ENCODE peak calls at places on chromosome 15, in five cellular contexts. X is HepG2, E is HCT116, N is K562, V is WTC11. U is an unnamed sample.

GRCh38 chr15:34794590-34795206 is 651 bp downstream of the ACTC1 start:
- DNase-seq in X (no peak), V (no peak), N (no peak), E (no peak), U (no peak)

GRCh38 chr15:59329570-59330350 is 42.9 kb downstream of the MYO1E start:
- DNase-seq in V (no peak), E (peak), N (no peak), X (peak), U (no peak)

GRCh38 chr15:98174286-98174685 is 213.8 kb downstream of the ARRDC4 start:
- DNase-seq in V (no peak), N (no peak), X (no peak), E (no peak), U (peak)

GRCh38 chr15:81322708-81323253 is 1.2 kb downstream of the STARD5 start:
- DNase-seq in N (peak), X (no peak), V (no peak), E (no peak), U (no peak)

GRCh38 chr15:76336254-76337046 is at the start of gene ISL2:
- DNase-seq in N (peak), X (peak), E (peak), V (peak), U (peak)

GRCh38 chr15:68340711-68341671 is 63.4 kb downstream of the FEM1B start:
- DNase-seq in V (no peak), N (no peak), E (no peak), X (no peak), U (no peak)

GRCh38 chr15:45640610-45641009 is 5.8 kb downstream of the SQOR start:
- DNase-seq in V (no peak), E (peak), N (no peak), X (peak), U (no peak)

GRCh38 chr15:26767169-26767670 is 5.6 kb downstream of the GABRB3 start:
- DNase-seq in N (no peak), V (peak), E (no peak), X (no peak), U (no peak)

GRCh38 chr15:100651253-100651652 is 48.9 kb downstream of the ASB7 start:
- DNase-seq in V (no peak), X (no peak), E (no peak), N (no peak), U (no peak)

GRCh38 chr15:83837946-83838571 is 184.1 kb downstream of the ADAMTSL3 start:
- DNase-seq in N (peak), V (peak), E (peak), X (peak), U (peak)

GRCh38 chr15:44136991-44137477 is 58.0 kb downstream of the FRMD5 start:
- DNase-seq in E (no peak), V (no peak), N (no peak), X (no peak), U (no peak)

GRCh38 chr15:100686725-100687488 is 84.5 kb downstream of the ASB7 start:
- DNase-seq in X (no peak), V (no peak), N (no peak), E (no peak), U (no peak)

GRCh38 chr15:79680721-79681120 is 216.1 kb downstream of the MTHFS start:
- DNase-seq in E (no peak), N (no peak), X (no peak), V (no peak), U (no peak)

GRCh38 chr15:100818927-100819326 is 60.7 kb upstream of the ALDH1A3 start:
- DNase-seq in V (no peak), X (no peak), E (no peak), N (no peak), U (no peak)

GRCh38 chr15:65993226-65993625 is 123.9 kb downstream of the RAB11A start:
- DNase-seq in V (no peak), X (no peak), E (no peak), N (no peak), U (no peak)

GRCh38 chr15:26773485-26773877 is 615 bp upstream of the GABRB3 start:
- DNase-seq in X (no peak), E (no peak), V (peak), N (no peak), U (no peak)

GRCh38 chr15:37764733-37765191 is 169.7 kb upstream of the TMCO5A start:
- DNase-seq in V (peak), X (peak), E (peak), N (peak), U (peak)

GRCh38 chr15:89003865-89004725 is 84.2 kb upstream of the ABHD2 start:
- DNase-seq in V (peak), X (peak), E (no peak), N (peak), U (peak)

GRCh38 chr15:98881526-98882517 is 125.8 kb downstream of the PGPEP1L start:
- DNase-seq in E (peak), X (peak), N (peak), V (no peak), U (peak)

GRCh38 chr15:86661580-86661979 is 581.9 kb downstream of the AGBL1 start:
- DNase-seq in V (no peak), N (no peak), E (no peak), X (no peak), U (no peak)

GRCh38 chr15:90930861-90931629 is 1.3 kb downstream of the HDDC3 start:
- DNase-seq in V (no peak), E (no peak), N (no peak), X (no peak), U (no peak)

GRCh38 chr15:85407421-85408269 is 27.2 kb downstream of the AKAP13 start:
- DNase-seq in N (no peak), E (no peak), V (no peak), X (peak), U (peak)

GRCh38 chr15:48710952-48711495 is 65.5 kb upstream of the FBN1 start:
- DNase-seq in E (no peak), V (no peak), X (no peak), N (no peak), U (peak)

GRCh38 chr15:57566840-57567239 is 24.9 kb upstream of the MYZAP start:
- DNase-seq in X (no peak), V (no peak), E (no peak), N (no peak), U (no peak)

GRCh38 chr15:43133429-43134156 is at the start of gene TMEM62:
- DNase-seq in V (peak), E (peak), N (peak), X (peak), U (peak)

GRCh38 chr15:99249270-99249817 is at the start of gene TTC23:
- DNase-seq in V (no peak), N (no peak), E (peak), X (peak), U (peak)

GRCh38 chr15:65980824-65981456 is 111.6 kb downstream of the RAB11A start:
- DNase-seq in E (peak), X (peak), V (peak), N (peak), U (peak)

GRCh38 chr15:28004143-28005003 is 94.7 kb downstream of the OCA2 start:
- DNase-seq in N (no peak), X (no peak), V (no peak), E (no peak), U (no peak)

GRCh38 chr15:57133127-57133968 is 214.9 kb downstream of the TCF12 start:
- DNase-seq in X (no peak), N (no peak), E (no peak), V (no peak), U (no peak)

GRCh38 chr15:97140216-97140615 is 809.7 kb downstream of the NR2F2 start:
- DNase-seq in X (no peak), V (no peak), N (no peak), E (no peak), U (peak)

GRCh38 chr15:46709461-46709860 is 1007.8 kb upstream of the SEMA6D start:
- DNase-seq in E (no peak), X (no peak), N (no peak), V (no peak), U (no peak)

GRCh38 chr15:41648770-41649169 is 11.4 kb upstream of the MGA start:
- DNase-seq in V (no peak), E (no peak), X (no peak), N (no peak), U (no peak)

GRCh38 chr15:91853501-91853967 is at the start of gene SLCO3A1:
- DNase-seq in V (peak), X (no peak), E (no peak), N (no peak), U (peak)

DNA sequence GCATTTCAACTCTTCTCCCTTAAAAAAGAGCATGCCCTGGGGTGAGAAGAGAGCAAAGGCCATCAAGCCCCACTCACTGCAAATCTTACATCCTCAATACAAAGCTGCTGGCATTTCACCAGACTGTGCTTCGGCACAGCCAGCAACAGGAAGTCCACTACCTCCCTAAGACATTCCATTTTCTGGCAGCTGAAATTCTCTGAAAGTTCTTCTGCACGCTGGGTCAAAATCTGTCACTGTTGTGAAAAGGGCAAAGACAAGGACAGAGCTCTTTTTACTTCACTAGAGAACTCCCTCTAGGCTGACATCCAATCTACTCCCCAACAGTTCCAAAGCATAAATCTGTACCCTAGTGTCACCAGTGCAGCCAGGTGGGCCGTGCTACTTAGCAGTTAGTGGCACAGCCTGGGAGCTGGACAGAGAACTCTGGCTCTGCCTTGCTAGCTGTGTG is 6.3 kb downstream of the MTMR10 start:
- DNase-seq in X (no peak), N (no peak), E (no peak), V (no peak), U (no peak)
- TF ChIP-seq MAX in X (no peak), N (no peak), E (no peak), V (no peak), U (no peak)

GRCh38 chr15:70795311-70795665 is 31.9 kb upstream of the UACA start:
- DNase-seq in E (peak), X (peak), V (no peak), N (no peak), U (no peak)
- TF ChIP-seq MAX in E (peak), X (no peak), V (no peak), N (no peak), U (no peak)

DNA sequence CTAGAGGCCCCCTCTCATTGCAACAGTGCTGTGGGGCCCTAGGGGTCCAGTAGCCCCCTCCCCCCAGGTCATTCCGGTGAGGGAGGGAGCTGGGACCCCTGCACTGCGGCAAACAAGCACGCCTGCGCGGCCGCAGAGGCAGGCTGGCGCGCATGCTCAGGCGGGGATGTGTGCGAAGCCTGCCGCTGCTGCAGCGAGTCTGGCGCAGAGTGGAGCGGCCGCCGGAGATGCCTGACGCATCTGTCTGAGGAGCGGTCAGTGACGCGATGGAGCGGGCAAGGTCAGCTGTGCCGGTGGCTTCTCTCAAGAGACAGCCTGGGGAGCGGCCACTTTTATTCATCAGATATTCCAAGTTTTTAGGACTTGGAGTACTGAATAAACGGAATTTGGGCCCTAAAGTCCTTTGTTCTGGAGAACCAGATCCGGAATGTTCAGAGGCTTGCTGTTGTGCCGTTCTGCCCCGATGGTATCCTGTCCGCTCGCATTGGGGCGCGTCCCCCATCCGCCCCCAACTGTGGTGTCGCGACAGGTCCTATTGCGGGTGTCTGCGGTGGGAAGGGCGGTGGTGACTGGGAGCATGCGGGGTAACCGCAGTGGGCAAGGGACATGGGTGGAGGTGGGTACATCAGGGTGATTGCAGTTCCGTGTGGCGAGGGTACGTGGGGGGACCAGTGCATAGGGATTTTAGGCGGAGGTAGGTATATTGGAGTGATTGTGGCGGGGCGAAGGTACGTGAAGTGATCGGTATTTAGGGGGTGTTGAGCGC is at the start of the genes SNRPN and SNURF:
- DNase-seq in X (peak), V (peak), N (no peak), E (no peak), U (no peak)
- TF ChIP-seq MAX in X (peak), V (peak), N (no peak), E (no peak), U (no peak)

GRCh38 chr15:77611767-77612166 is 20.9 kb downstream of the LINGO1 start:
- DNase-seq in N (no peak), E (no peak), V (no peak), X (no peak), U (peak)
- TF ChIP-seq MAX in N (no peak), E (no peak), V (no peak), X (no peak), U (no peak)

GRCh38 chr15:67197364-67197695 is 57.1 kb downstream of the AAGAB start:
- DNase-seq in X (no peak), V (no peak), N (no peak), E (no peak), U (no peak)
- TF ChIP-seq MAX in X (no peak), V (no peak), N (no peak), E (no peak), U (no peak)

GRCh38 chr15:40047413-40048154 is 8.6 kb upstream of the SRP14 start:
- DNase-seq in V (no peak), X (no peak), E (no peak), N (no peak), U (peak)
- TF ChIP-seq MAX in V (no peak), X (no peak), E (no peak), N (no peak), U (peak)

DNA sequence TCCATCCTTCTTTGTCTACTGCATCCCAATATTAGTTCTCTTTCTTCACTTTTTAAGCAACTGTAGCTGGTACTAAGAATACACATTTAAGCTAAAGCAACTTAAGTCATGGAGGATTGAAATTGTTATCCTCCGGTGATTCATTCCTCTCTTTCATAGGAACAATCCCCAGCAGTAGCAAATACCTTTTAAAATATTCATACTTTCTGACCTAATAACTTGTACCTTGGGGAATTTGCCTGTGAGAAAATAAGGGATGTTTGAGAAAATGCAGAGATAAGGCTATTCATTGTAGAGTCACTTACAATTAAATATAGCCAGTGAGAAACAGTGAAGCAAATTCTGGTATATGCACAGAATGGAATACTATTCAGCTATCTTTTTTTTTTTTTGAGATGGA is 66.0 kb downstream of the VPS13C start:
- DNase-seq in E (no peak), X (no peak), N (no peak), V (no peak), U (no peak)
- TF ChIP-seq MAX in E (no peak), X (no peak), N (no peak), V (no peak), U (no peak)

GRCh38 chr15:63071288-63071909 is 28.9 kb downstream of the TPM1 start:
- DNase-seq in E (no peak), V (no peak), X (no peak), N (no peak), U (no peak)

GRCh38 chr15:63072023-63072650 is 29.6 kb downstream of the TPM1 start:
- DNase-seq in X (no peak), V (no peak), N (no peak), E (no peak), U (no peak)

GRCh38 chr15:63069616-63069952 is 27.0 kb downstream of the TPM1 start:
- DNase-seq in N (no peak), X (no peak), E (no peak), V (no peak), U (no peak)

GRCh38 chr15:63072809-63073277 is 30.3 kb downstream of the TPM1 start:
- DNase-seq in X (no peak), N (no peak), V (no peak), E (no peak), U (no peak)

DNA sequence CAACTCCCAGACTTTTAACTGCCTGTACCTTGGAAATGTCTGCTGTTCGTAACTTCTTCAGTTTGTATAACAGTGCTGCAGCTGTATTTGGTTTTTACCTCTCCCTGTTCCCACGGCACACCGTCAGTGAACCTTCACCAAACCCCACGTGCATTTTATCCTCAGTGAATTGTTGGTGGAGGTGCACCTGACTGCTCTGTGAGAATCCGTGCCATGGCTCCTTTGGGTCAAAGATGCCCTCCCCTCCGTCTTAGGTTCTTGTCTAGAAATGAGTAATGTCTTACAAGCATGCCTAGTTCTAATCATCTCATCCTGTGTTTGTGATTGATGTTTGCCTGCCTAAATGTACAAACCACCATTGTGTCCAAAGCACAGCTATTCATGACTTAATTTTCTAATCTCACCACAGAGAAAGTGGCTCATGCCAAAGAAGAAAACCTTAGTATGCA is 28.2 kb downstream of the TPM1 start:
- DNase-seq in V (no peak), X (no peak), E (no peak), N (no peak), U (no peak)
- TF ChIP-seq MAX in V (no peak), X (no peak), E (no peak), N (no peak), U (no peak)

GRCh38 chr15:73957276-73957675 is 31.0 kb downstream of the LOXL1 start:
- DNase-seq in N (no peak), V (no peak), E (no peak), X (no peak), U (peak)
- TF ChIP-seq MAX in N (no peak), V (no peak), E (peak), X (no peak), U (peak)

GRCh38 chr15:71480566-71480965 is 329.8 kb upstream of the NR2E3 start:
- DNase-seq in E (no peak), X (no peak), V (no peak), N (peak), U (no peak)

GRCh38 chr15:71489570-71489969 is 320.8 kb upstream of the NR2E3 start:
- DNase-seq in X (no peak), E (no peak), N (no peak), V (no peak), U (no peak)

GRCh38 chr15:71485094-71485693 is 325.2 kb upstream of the NR2E3 start:
- DNase-seq in X (no peak), E (no peak), V (peak), N (peak), U (no peak)

GRCh38 chr15:71484080-71484479 is 326.3 kb upstream of the NR2E3 start:
- DNase-seq in E (no peak), N (no peak), V (no peak), X (no peak), U (no peak)
- TF ChIP-seq MAX in E (no peak), N (no peak), V (no peak), X (no peak), U (no peak)